ENCODE peak calls at places on chromosomes 2 and 18, in seven cellular contexts. One of them, this sample, is unnamed.

GRCh38 chr2:133718688-133719201 is 150.5 kb upstream of the NCKAP5 start:
- DNase-seq in endodermal cell: no peak
- DNase-seq in AG04449: peak
- DNase-seq in heart right ventricle: peak
- DNase-seq in spleen: no peak
- DNase-seq in adrenal gland: no peak
- DNase-seq in neural crest cell: no peak
- DNase-seq in this sample: peak

GRCh38 chr2:56369316-56369715 is 185.5 kb downstream of the CCDC85A start:
- DNase-seq in spleen: no peak
- DNase-seq in adrenal gland: no peak
- DNase-seq in AG04449: peak
- DNase-seq in heart right ventricle: no peak
- DNase-seq in endodermal cell: no peak
- DNase-seq in neural crest cell: no peak
- DNase-seq in this sample: no peak

GRCh38 chr2:14557111-14557510 is 75.4 kb upstream of the LRATD1 start:
- DNase-seq in endodermal cell: no peak
- DNase-seq in neural crest cell: no peak
- DNase-seq in adrenal gland: no peak
- DNase-seq in AG04449: no peak
- DNase-seq in spleen: no peak
- DNase-seq in heart right ventricle: no peak
- DNase-seq in this sample: no peak

GRCh38 chr2:106841886-106842645 is 43.9 kb downstream of the ST6GAL2 start:
- DNase-seq in adrenal gland: no peak
- DNase-seq in spleen: no peak
- DNase-seq in heart right ventricle: no peak
- DNase-seq in neural crest cell: no peak
- DNase-seq in endodermal cell: no peak
- DNase-seq in AG04449: no peak
- DNase-seq in this sample: no peak

GRCh38 chr2:128311755-128312341 is 6.8 kb downstream of the HS6ST1 start:
- DNase-seq in spleen: no peak
- DNase-seq in heart right ventricle: no peak
- DNase-seq in neural crest cell: no peak
- DNase-seq in endodermal cell: peak
- DNase-seq in AG04449: no peak
- DNase-seq in adrenal gland: peak
- DNase-seq in this sample: no peak

GRCh38 chr2:134564549-134564948 is 154.3 kb downstream of the TMEM163 start:
- DNase-seq in endodermal cell: no peak
- DNase-seq in AG04449: no peak
- DNase-seq in spleen: no peak
- DNase-seq in adrenal gland: no peak
- DNase-seq in neural crest cell: no peak
- DNase-seq in heart right ventricle: no peak
- DNase-seq in this sample: no peak

GRCh38 chr18:79481041-79481790 is 85.5 kb downstream of the NFATC1 start:
- DNase-seq in endodermal cell: no peak
- DNase-seq in heart right ventricle: no peak
- DNase-seq in neural crest cell: no peak
- DNase-seq in AG04449: no peak
- DNase-seq in adrenal gland: no peak
- DNase-seq in spleen: peak
- DNase-seq in this sample: no peak

GRCh38 chr2:102141915-102142828 is at the start of gene IL1R1:
- DNase-seq in neural crest cell: peak
- DNase-seq in spleen: peak
- DNase-seq in adrenal gland: peak
- DNase-seq in AG04449: no peak
- DNase-seq in endodermal cell: peak
- DNase-seq in heart right ventricle: peak
- DNase-seq in this sample: peak

GRCh38 chr2:144550916-144551315 is 31.0 kb upstream of the ZEB2 start:
- DNase-seq in AG04449: no peak
- DNase-seq in spleen: no peak
- DNase-seq in neural crest cell: no peak
- DNase-seq in adrenal gland: no peak
- DNase-seq in heart right ventricle: no peak
- DNase-seq in endodermal cell: no peak
- DNase-seq in this sample: no peak

GRCh38 chr2:165720526-165720925 is 73.5 kb downstream of the GALNT3 start:
- DNase-seq in spleen: no peak
- DNase-seq in heart right ventricle: no peak
- DNase-seq in endodermal cell: no peak
- DNase-seq in AG04449: peak
- DNase-seq in adrenal gland: no peak
- DNase-seq in neural crest cell: no peak
- DNase-seq in this sample: peak

GRCh38 chr2:16139663-16140610 is 199.6 kb downstream of the MYCN start:
- DNase-seq in heart right ventricle: no peak
- DNase-seq in endodermal cell: peak
- DNase-seq in AG04449: no peak
- DNase-seq in adrenal gland: no peak
- DNase-seq in neural crest cell: no peak
- DNase-seq in spleen: no peak
- DNase-seq in this sample: no peak

GRCh38 chr2:172554352-172555271 is 1.3 kb upstream of the PDK1 start:
- DNase-seq in AG04449: no peak
- DNase-seq in neural crest cell: no peak
- DNase-seq in spleen: no peak
- DNase-seq in endodermal cell: peak
- DNase-seq in heart right ventricle: no peak
- DNase-seq in adrenal gland: peak
- DNase-seq in this sample: no peak

GRCh38 chr2:240989451-240990265 is 8.8 kb upstream of the SNED1 start:
- DNase-seq in endodermal cell: peak
- DNase-seq in neural crest cell: peak
- DNase-seq in adrenal gland: peak
- DNase-seq in heart right ventricle: no peak
- DNase-seq in spleen: peak
- DNase-seq in AG04449: no peak
- DNase-seq in this sample: no peak

GRCh38 chr2:241859436-241860183 is 916 bp upstream of the PDCD1 start:
- DNase-seq in spleen: peak
- DNase-seq in AG04449: no peak
- DNase-seq in heart right ventricle: peak
- DNase-seq in endodermal cell: peak
- DNase-seq in adrenal gland: no peak
- DNase-seq in neural crest cell: no peak
- DNase-seq in this sample: no peak

GRCh38 chr2:186349508-186349907 is 136.6 kb upstream of the ZC3H15 start:
- DNase-seq in neural crest cell: no peak
- DNase-seq in spleen: no peak
- DNase-seq in adrenal gland: no peak
- DNase-seq in AG04449: peak
- DNase-seq in heart right ventricle: no peak
- DNase-seq in endodermal cell: no peak
- DNase-seq in this sample: peak

GRCh38 chr2:125471963-125472362 is 1184.0 kb upstream of the GYPC start:
- DNase-seq in spleen: no peak
- DNase-seq in neural crest cell: peak
- DNase-seq in endodermal cell: peak
- DNase-seq in heart right ventricle: no peak
- DNase-seq in AG04449: no peak
- DNase-seq in adrenal gland: no peak
- DNase-seq in this sample: no peak

GRCh38 chr18:40841473-40841872 is 1113.6 kb upstream of the PIK3C3 start:
- DNase-seq in heart right ventricle: no peak
- DNase-seq in AG04449: peak
- DNase-seq in endodermal cell: no peak
- DNase-seq in spleen: no peak
- DNase-seq in neural crest cell: no peak
- DNase-seq in adrenal gland: no peak
- DNase-seq in this sample: no peak

GRCh38 chr2:238771193-238771592 is 76.7 kb upstream of the TWIST2 start:
- DNase-seq in neural crest cell: no peak
- DNase-seq in adrenal gland: no peak
- DNase-seq in spleen: no peak
- DNase-seq in endodermal cell: peak
- DNase-seq in heart right ventricle: no peak
- DNase-seq in AG04449: no peak
- DNase-seq in this sample: no peak

GRCh38 chr18:11512096-11513030 is 97.0 kb upstream of the SLC35G4 start:
- DNase-seq in endodermal cell: no peak
- DNase-seq in AG04449: no peak
- DNase-seq in adrenal gland: peak
- DNase-seq in heart right ventricle: no peak
- DNase-seq in spleen: no peak
- DNase-seq in neural crest cell: no peak
- DNase-seq in this sample: no peak
- TF ChIP-seq CTCF in endodermal cell: peak
- TF ChIP-seq CTCF in AG04449: peak
- TF ChIP-seq CTCF in adrenal gland: peak
- TF ChIP-seq CTCF in heart right ventricle: no peak
- TF ChIP-seq CTCF in spleen: no peak
- TF ChIP-seq CTCF in neural crest cell: no peak
- TF ChIP-seq CTCF in this sample: peak

DNA sequence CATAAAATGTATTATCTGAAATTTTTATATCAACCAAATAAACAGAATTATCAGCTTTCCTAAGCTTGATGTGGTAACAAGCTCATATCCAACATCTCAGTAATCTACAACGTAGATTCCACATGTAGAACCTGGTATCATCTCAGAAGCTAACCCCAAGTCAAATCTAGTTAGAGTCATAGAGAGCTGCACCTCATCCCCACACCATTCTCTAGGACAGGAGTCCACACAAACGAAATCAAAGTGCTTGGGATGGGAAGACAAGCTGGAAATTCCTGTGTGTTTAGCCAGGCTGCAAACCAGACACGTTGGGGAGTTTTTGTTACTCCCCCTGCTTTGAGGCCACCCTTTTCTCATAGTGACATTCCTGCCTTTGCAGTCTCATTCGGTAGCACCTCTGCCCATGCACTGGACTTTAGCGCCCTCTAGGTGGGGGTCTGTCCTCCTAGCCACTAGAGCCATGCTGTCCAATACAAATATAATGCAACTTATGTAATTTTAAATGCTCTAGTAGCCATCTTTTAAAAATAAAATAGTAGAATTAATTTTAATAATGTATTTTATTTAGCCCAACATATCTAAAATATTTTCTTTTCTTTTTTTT is 28.1 kb upstream of the SATB2 start:
- DNase-seq in AG04449: no peak
- DNase-seq in endodermal cell: peak
- DNase-seq in adrenal gland: peak
- DNase-seq in heart right ventricle: peak
- DNase-seq in spleen: no peak
- DNase-seq in neural crest cell: peak
- DNase-seq in this sample: peak
- TF ChIP-seq CTCF in AG04449: peak
- TF ChIP-seq CTCF in endodermal cell: peak
- TF ChIP-seq CTCF in adrenal gland: peak
- TF ChIP-seq CTCF in heart right ventricle: no peak
- TF ChIP-seq CTCF in spleen: peak
- TF ChIP-seq CTCF in neural crest cell: peak
- TF ChIP-seq CTCF in this sample: peak

DNA sequence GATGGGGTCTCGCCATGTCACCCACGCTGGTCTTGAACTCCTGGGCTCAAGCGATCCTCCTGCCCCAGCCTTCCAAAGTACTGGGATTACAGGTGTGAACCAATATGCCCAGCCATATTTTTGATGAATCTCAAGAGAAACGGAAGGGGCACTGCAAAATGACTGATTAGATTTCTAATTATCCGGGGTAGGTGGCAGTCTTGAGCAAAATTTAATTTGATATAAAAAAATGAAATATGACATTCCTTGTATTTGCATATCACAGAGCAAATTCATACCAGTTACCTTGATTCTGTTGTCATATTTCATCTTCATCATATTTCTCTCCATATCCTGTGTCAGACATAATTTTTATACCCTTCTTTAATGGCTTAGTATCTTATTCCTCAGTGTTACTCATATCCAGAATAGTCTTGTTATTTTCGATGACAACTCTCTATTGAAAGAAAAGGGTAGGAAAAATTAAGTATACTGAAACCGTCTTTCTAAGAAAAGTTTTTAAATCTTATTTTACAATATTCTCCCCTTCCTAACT is 30.0 kb upstream of the RTN4 start:
- DNase-seq in neural crest cell: no peak
- DNase-seq in adrenal gland: no peak
- DNase-seq in endodermal cell: no peak
- DNase-seq in heart right ventricle: no peak
- DNase-seq in AG04449: no peak
- DNase-seq in spleen: no peak
- DNase-seq in this sample: no peak
- TF ChIP-seq CTCF in neural crest cell: no peak
- TF ChIP-seq CTCF in adrenal gland: no peak
- TF ChIP-seq CTCF in endodermal cell: no peak
- TF ChIP-seq CTCF in heart right ventricle: no peak
- TF ChIP-seq CTCF in AG04449: no peak
- TF ChIP-seq CTCF in spleen: no peak
- TF ChIP-seq CTCF in this sample: no peak

GRCh38 chr2:1960761-1961160 is 216.4 kb upstream of the PXDN start:
- DNase-seq in AG04449: no peak
- DNase-seq in adrenal gland: no peak
- DNase-seq in neural crest cell: no peak
- DNase-seq in spleen: no peak
- DNase-seq in endodermal cell: no peak
- DNase-seq in heart right ventricle: no peak
- DNase-seq in this sample: no peak

GRCh38 chr2:1952582-1952981 is 208.3 kb upstream of the PXDN start:
- DNase-seq in adrenal gland: no peak
- DNase-seq in AG04449: no peak
- DNase-seq in heart right ventricle: no peak
- DNase-seq in neural crest cell: no peak
- DNase-seq in spleen: no peak
- DNase-seq in endodermal cell: no peak
- DNase-seq in this sample: no peak

GRCh38 chr2:1954061-1954460 is 209.7 kb upstream of the PXDN start:
- DNase-seq in AG04449: no peak
- DNase-seq in neural crest cell: no peak
- DNase-seq in heart right ventricle: no peak
- DNase-seq in endodermal cell: no peak
- DNase-seq in spleen: no peak
- DNase-seq in adrenal gland: no peak
- DNase-seq in this sample: no peak

DNA sequence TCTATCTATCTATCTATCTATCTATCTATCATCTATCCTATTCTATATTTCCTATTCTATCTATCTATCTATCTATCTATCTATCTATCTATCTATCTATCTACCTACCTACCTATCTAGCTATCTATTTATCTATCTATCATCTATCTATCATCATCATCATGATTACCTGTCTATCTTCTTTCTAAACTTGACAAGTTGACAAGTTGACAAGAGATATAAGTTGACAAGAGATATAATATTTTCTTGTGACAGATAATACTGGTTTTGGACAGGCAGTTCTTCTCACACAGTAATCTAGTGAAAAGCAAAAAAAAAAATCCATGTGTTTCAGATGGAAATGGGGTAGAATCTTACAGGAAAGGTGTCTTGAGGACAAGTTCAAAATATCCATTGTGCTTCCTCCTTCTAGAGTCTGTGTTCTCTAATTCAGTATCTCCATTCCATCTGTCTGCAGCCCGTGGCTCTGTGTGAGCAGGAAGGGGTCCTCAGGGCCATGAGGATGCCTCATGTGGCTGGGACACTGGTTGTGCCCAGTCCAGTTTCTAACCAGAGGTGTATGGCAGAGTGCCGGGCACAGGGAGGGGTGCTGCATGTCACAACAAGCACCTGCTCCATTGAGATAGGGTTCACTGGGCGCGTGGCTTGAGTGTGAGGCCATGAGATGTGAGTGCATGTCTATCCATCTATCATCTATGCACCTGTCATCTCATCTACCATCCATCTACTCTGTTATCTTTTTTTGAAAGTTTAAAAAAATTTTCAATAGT is 212.4 kb upstream of the PXDN start:
- DNase-seq in heart right ventricle: no peak
- DNase-seq in spleen: no peak
- DNase-seq in neural crest cell: no peak
- DNase-seq in endodermal cell: no peak
- DNase-seq in adrenal gland: no peak
- DNase-seq in AG04449: no peak
- DNase-seq in this sample: no peak
- TF ChIP-seq CTCF in heart right ventricle: no peak
- TF ChIP-seq CTCF in spleen: no peak
- TF ChIP-seq CTCF in neural crest cell: no peak
- TF ChIP-seq CTCF in endodermal cell: no peak
- TF ChIP-seq CTCF in adrenal gland: no peak
- TF ChIP-seq CTCF in AG04449: no peak
- TF ChIP-seq CTCF in this sample: no peak

This sample was measured in AG09319.